ENCODE peak calls at places on chromosomes 2 and 18, in six cellular contexts. T, L, P, V, Z and N are unnamed samples.

GRCh38 chr18:24695168-24695567 is 234.7 kb downstream of the HRH4 start:
- DNase-seq in T (no peak), L (no peak), P (peak), V (no peak), Z (no peak), N (no peak)

GRCh38 chr18:6058941-6059340 is 163.6 kb upstream of the TMEM200C start:
- DNase-seq in T (no peak), L (no peak), P (peak), V (no peak), Z (peak), N (peak)

GRCh38 chr18:3916082-3916481 is 466.1 kb downstream of the TGIF1 start:
- DNase-seq in T (no peak), L (no peak), P (no peak), V (no peak), Z (no peak), N (no peak)

GRCh38 chr18:55473078-55473477 is 114.9 kb downstream of the TCF4 start:
- DNase-seq in T (no peak), L (no peak), P (no peak), V (no peak), Z (no peak), N (no peak)

GRCh38 chr2:100767224-100767653 is 52.7 kb upstream of the NPAS2 start:
- DNase-seq in T (no peak), L (no peak), P (peak), V (no peak), Z (no peak), N (peak)

GRCh38 chr2:129296401-129297343 is 682.8 kb upstream of the RAB6C start:
- DNase-seq in T (no peak), L (no peak), P (no peak), V (no peak), Z (no peak), N (no peak)

GRCh38 chr2:173956454-173956853 is 8.7 kb downstream of the SP3 start:
- DNase-seq in T (no peak), L (no peak), P (no peak), V (no peak), Z (no peak), N (no peak)

GRCh38 chr18:3234457-3234856 is 13.1 kb upstream of the MYL12A start:
- DNase-seq in T (no peak), L (no peak), P (no peak), V (no peak), Z (no peak), N (no peak)

GRCh38 chr2:84894131-84894586 is 11.3 kb upstream of the TMSB10 start:
- DNase-seq in T (peak), L (no peak), P (no peak), V (peak), Z (no peak), N (no peak)

GRCh38 chr2:95267458-95268207 is 6.6 kb upstream of the PROM2 start:
- DNase-seq in T (peak), L (no peak), P (peak), V (no peak), Z (peak), N (no peak)

GRCh38 chr2:141942006-141942789 is 188.6 kb downstream of the LRP1B start:
- DNase-seq in T (no peak), L (no peak), P (no peak), V (no peak), Z (no peak), N (no peak)

GRCh38 chr18:63575680-63576079 is 11.5 kb upstream of the SERPINB13 start:
- DNase-seq in T (no peak), L (no peak), P (no peak), V (no peak), Z (no peak), N (no peak)

GRCh38 chr2:231132126-231132525 is 7.3 kb upstream of the HTR2B start:
- DNase-seq in T (no peak), L (no peak), P (peak), V (peak), Z (no peak), N (peak)

GRCh38 chr18:67400502-67401117 is 115.9 kb downstream of the DSEL start:
- DNase-seq in T (no peak), L (no peak), P (peak), V (no peak), Z (no peak), N (peak)

GRCh38 chr2:119223521-119224390 is at the start of gene STEAP3:
- DNase-seq in T (peak), L (peak), P (peak), V (peak), Z (peak), N (peak)

GRCh38 chr2:170817247-170817998 is 736 bp downstream of the GAD1 start:
- DNase-seq in T (peak), L (no peak), P (peak), V (peak), Z (peak), N (peak)

GRCh38 chr18:62738638-62739037 is 23.3 kb downstream of the PHLPP1 start:
- DNase-seq in T (no peak), L (no peak), P (no peak), V (no peak), Z (no peak), N (no peak)

GRCh38 chr2:200788129-200788718 is 23.5 kb upstream of the BZW1 start:
- DNase-seq in T (no peak), L (no peak), P (peak), V (no peak), Z (no peak), N (peak)

DNA sequence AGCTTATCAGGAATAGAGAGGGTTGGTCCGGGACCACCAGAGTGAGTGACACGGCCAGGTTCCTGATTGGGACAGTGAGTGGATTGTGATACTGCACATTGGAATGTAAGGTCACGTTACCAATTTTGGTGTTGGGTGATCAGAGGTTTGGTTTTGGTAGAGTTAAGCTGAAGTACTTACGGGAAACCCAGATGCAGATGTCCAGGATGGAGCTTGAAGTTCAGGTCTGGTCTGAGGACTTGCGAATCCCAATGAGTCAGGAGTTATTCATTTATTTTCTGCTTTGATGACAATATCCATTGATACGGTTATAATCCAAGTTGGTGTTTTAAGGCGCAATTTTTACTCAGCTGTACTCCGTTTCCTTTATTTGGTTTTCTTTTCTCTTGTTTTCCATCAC is 273.6 kb downstream of the ALPK2 start:
- DNase-seq in T (no peak), L (no peak), P (no peak), V (no peak), Z (no peak), N (no peak)
- H2AK5ac ChIP-seq in T (no peak), L (peak), P (peak), V (no peak), Z (no peak), N (no peak)

DNA sequence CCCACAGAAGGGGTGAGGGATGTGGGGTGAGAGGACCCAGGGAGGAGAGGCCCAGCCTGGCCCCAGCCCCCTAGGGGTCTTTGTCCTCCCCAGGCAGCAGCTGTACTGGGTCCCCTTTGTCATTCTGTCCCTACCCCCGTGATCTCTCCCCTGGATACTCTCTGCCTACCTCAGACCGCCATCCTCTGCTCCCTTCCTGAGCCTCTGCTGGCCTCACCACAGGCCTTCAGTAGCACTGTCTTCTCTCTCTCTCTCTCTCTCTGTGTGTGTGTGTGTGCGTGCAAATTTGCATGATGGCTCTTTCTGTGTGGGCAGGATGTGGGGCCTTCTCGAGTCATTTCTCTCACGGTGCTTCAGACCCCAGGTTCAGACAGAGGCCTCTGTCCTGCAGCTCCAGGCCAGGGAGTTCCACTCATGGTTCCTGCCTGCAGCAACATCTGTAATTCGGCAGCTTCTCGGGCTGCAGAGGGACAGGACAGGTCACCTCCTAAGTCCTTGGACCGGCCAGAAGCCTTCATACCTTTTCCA is 1.4 kb downstream of the PSD4 start:
- DNase-seq in T (no peak), L (no peak), P (no peak), V (peak), Z (no peak), N (no peak)
- H2AK5ac ChIP-seq in T (no peak), L (no peak), P (no peak), V (no peak), Z (peak), N (no peak)

GRCh38 chr2:216215991-216216390 is 106.8 kb downstream of the XRCC5 start:
- DNase-seq in T (no peak), L (no peak), P (peak), V (peak), Z (no peak), N (peak)
- H2AK5ac ChIP-seq in T (no peak), L (no peak), P (no peak), V (no peak), Z (no peak), N (no peak)

DNA sequence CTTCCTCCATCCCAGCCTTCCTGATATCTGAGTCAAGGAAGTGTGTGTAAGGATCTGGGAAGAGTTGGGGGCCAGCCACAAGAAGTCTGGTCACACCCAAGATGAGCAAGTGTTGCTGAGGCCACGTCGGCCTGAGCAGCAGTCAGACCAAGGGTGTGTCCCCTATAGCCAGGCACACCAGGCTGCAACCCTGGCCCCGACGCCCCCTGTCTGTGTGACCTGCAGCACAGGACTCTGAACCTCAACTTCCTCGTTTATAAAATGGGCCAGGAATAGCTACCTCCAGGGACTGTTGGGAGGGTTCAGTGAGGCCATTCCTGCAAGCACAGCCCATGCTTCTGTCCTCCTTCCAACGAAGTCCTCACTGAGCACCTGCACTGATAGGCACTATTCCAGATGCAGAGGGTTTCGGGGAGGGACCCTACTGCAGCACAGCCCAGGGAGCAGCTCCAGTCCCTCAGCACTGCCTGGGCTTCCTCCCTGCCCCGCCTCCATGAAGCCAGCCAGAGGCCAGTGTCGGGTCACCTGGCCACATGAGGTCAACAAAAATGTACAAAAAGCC is 13.3 kb downstream of the LIMS2 start:
- DNase-seq in T (no peak), L (no peak), P (no peak), V (no peak), Z (no peak), N (peak)
- H2AK5ac ChIP-seq in T (no peak), L (no peak), P (peak), V (no peak), Z (peak), N (no peak)

GRCh38 chr18:11488175-11488574 is 121.2 kb upstream of the SLC35G4 start:
- DNase-seq in T (no peak), L (no peak), P (peak), V (no peak), Z (no peak), N (no peak)
- H2AK5ac ChIP-seq in T (no peak), L (no peak), P (no peak), V (no peak), Z (no peak), N (no peak)

GRCh38 chr2:45891719-45892118 is 240.2 kb downstream of the PRKCE start:
- DNase-seq in T (no peak), L (no peak), P (no peak), V (no peak), Z (no peak), N (no peak)
- H2AK5ac ChIP-seq in T (no peak), L (no peak), P (no peak), V (no peak), Z (no peak), N (no peak)